ENCODE peak calls at places on chromosomes 4 and X, in five cellular contexts. One of them, this sample, is unnamed.

GRCh38 chrX:1391707-1392375 is at the start of gene SLC25A6:
- DNase-seq in adipocyte: peak
- DNase-seq in HFFc6: peak
- DNase-seq in brain microvascular endothelial cell: peak
- DNase-seq in RPMI7951: peak
- DNase-seq in this sample: peak

GRCh38 chr4:132218406-132218805 is 930.7 kb upstream of the PCDH10 start:
- DNase-seq in adipocyte: no peak
- DNase-seq in HFFc6: no peak
- DNase-seq in brain microvascular endothelial cell: no peak
- DNase-seq in RPMI7951: no peak
- DNase-seq in this sample: no peak

GRCh38 chrX:149145845-149146285 is 359.2 kb downstream of the IDS start:
- DNase-seq in adipocyte: no peak
- DNase-seq in HFFc6: no peak
- DNase-seq in brain microvascular endothelial cell: no peak
- DNase-seq in RPMI7951: peak
- DNase-seq in this sample: no peak

GRCh38 chrX:143304518-143304917 is 212.8 kb downstream of the SPANXN3 start:
- DNase-seq in adipocyte: no peak
- DNase-seq in HFFc6: no peak
- DNase-seq in brain microvascular endothelial cell: no peak
- DNase-seq in RPMI7951: no peak
- DNase-seq in this sample: no peak

GRCh38 chrX:39874202-39874816 is 223.4 kb downstream of the BCOR start:
- DNase-seq in adipocyte: no peak
- DNase-seq in HFFc6: peak
- DNase-seq in brain microvascular endothelial cell: no peak
- DNase-seq in RPMI7951: peak
- DNase-seq in this sample: no peak

GRCh38 chr4:7540654-7541413 is 106.1 kb upstream of the PSAPL1 start:
- DNase-seq in adipocyte: no peak
- DNase-seq in HFFc6: no peak
- DNase-seq in brain microvascular endothelial cell: no peak
- DNase-seq in RPMI7951: peak
- DNase-seq in this sample: no peak

GRCh38 chr4:187493661-187494060 is 501.9 kb upstream of the ZFP42 start:
- DNase-seq in adipocyte: no peak
- DNase-seq in HFFc6: peak
- DNase-seq in brain microvascular endothelial cell: no peak
- DNase-seq in RPMI7951: peak
- DNase-seq in this sample: no peak

GRCh38 chr4:113858924-113859323 is 97.4 kb upstream of the CAMK2D start:
- DNase-seq in adipocyte: no peak
- DNase-seq in HFFc6: no peak
- DNase-seq in brain microvascular endothelial cell: no peak
- DNase-seq in RPMI7951: no peak
- DNase-seq in this sample: no peak

GRCh38 chrX:19625612-19626011 is 110.3 kb upstream of the MAP3K15 start:
- DNase-seq in adipocyte: no peak
- DNase-seq in HFFc6: no peak
- DNase-seq in brain microvascular endothelial cell: no peak
- DNase-seq in RPMI7951: peak
- DNase-seq in this sample: no peak

GRCh38 chr4:186240848-186241491 is 13.7 kb downstream of the KLKB1 start:
- DNase-seq in adipocyte: no peak
- DNase-seq in HFFc6: no peak
- DNase-seq in brain microvascular endothelial cell: no peak
- DNase-seq in RPMI7951: no peak
- DNase-seq in this sample: no peak

GRCh38 chr4:9942921-9943600 is 78.2 kb downstream of the SLC2A9 start:
- DNase-seq in adipocyte: no peak
- DNase-seq in HFFc6: no peak
- DNase-seq in brain microvascular endothelial cell: no peak
- DNase-seq in RPMI7951: no peak
- DNase-seq in this sample: no peak

GRCh38 chrX:111759676-111760075 is 78.7 kb downstream of the ALG13 start:
- DNase-seq in adipocyte: no peak
- DNase-seq in HFFc6: no peak
- DNase-seq in brain microvascular endothelial cell: no peak
- DNase-seq in RPMI7951: no peak
- DNase-seq in this sample: no peak

GRCh38 chrX:112851161-112851779 is 10.6 kb upstream of the AMOT start:
- DNase-seq in adipocyte: no peak
- DNase-seq in HFFc6: no peak
- DNase-seq in brain microvascular endothelial cell: no peak
- DNase-seq in RPMI7951: peak
- DNase-seq in this sample: peak

GRCh38 chr4:186554485-186554884 is 882 bp downstream of the MTNR1A start:
- DNase-seq in adipocyte: peak
- DNase-seq in HFFc6: peak
- DNase-seq in brain microvascular endothelial cell: peak
- DNase-seq in RPMI7951: no peak
- DNase-seq in this sample: peak

GRCh38 chr4:148445071-148445902 is 3.1 kb upstream of the NR3C2 start:
- DNase-seq in adipocyte: peak
- DNase-seq in HFFc6: no peak
- DNase-seq in brain microvascular endothelial cell: no peak
- DNase-seq in RPMI7951: no peak
- DNase-seq in this sample: peak

GRCh38 chr4:82215800-82216199 is 158.0 kb downstream of the HNRNPD start:
- DNase-seq in adipocyte: no peak
- DNase-seq in HFFc6: no peak
- DNase-seq in brain microvascular endothelial cell: no peak
- DNase-seq in RPMI7951: no peak
- DNase-seq in this sample: no peak

GRCh38 chr4:11847161-11847560 is 418.5 kb upstream of the HS3ST1 start:
- DNase-seq in adipocyte: no peak
- DNase-seq in HFFc6: no peak
- DNase-seq in brain microvascular endothelial cell: no peak
- DNase-seq in RPMI7951: no peak
- DNase-seq in this sample: no peak

GRCh38 chrX:926991-927390 is 285.5 kb downstream of the CRLF2 start:
- DNase-seq in adipocyte: no peak
- DNase-seq in HFFc6: no peak
- DNase-seq in brain microvascular endothelial cell: no peak
- DNase-seq in RPMI7951: no peak
- DNase-seq in this sample: no peak

GRCh38 chr4:81237791-81238190 is 22.8 kb upstream of the PRKG2 start:
- DNase-seq in adipocyte: no peak
- DNase-seq in HFFc6: no peak
- DNase-seq in brain microvascular endothelial cell: no peak
- DNase-seq in RPMI7951: no peak
- DNase-seq in this sample: no peak

GRCh38 chrX:54473993-54474859 is 21.8 kb downstream of the FGD1 start:
- DNase-seq in adipocyte: no peak
- DNase-seq in HFFc6: no peak
- DNase-seq in brain microvascular endothelial cell: no peak
- DNase-seq in RPMI7951: no peak
- DNase-seq in this sample: no peak

GRCh38 chrX:77668391-77669237 is 117.4 kb downstream of the ATRX start:
- DNase-seq in adipocyte: peak
- DNase-seq in HFFc6: peak
- DNase-seq in brain microvascular endothelial cell: peak
- DNase-seq in RPMI7951: peak
- DNase-seq in this sample: no peak

GRCh38 chr4:185779520-185779919 is 32.5 kb downstream of the SORBS2 start:
- DNase-seq in adipocyte: no peak
- DNase-seq in HFFc6: no peak
- DNase-seq in brain microvascular endothelial cell: peak
- DNase-seq in RPMI7951: no peak
- DNase-seq in this sample: no peak

GRCh38 chrX:46628406-46629371 is 55.1 kb downstream of the CHST7 start:
- DNase-seq in adipocyte: peak
- DNase-seq in HFFc6: peak
- DNase-seq in brain microvascular endothelial cell: peak
- DNase-seq in RPMI7951: peak
- DNase-seq in this sample: peak

GRCh38 chrX:108664701-108665100 is 71.7 kb downstream of the IRS4 start:
- DNase-seq in adipocyte: no peak
- DNase-seq in HFFc6: no peak
- DNase-seq in brain microvascular endothelial cell: no peak
- DNase-seq in RPMI7951: no peak
- DNase-seq in this sample: no peak

GRCh38 chr4:56531149-56531770 is 25.7 kb downstream of the ARL9 start:
- DNase-seq in adipocyte: no peak
- DNase-seq in HFFc6: no peak
- DNase-seq in brain microvascular endothelial cell: no peak
- DNase-seq in RPMI7951: no peak
- DNase-seq in this sample: no peak

GRCh38 chr4:1711906-1712215 is 258 bp downstream of the SLBP start:
- DNase-seq in adipocyte: no peak
- DNase-seq in HFFc6: no peak
- DNase-seq in brain microvascular endothelial cell: no peak
- DNase-seq in RPMI7951: no peak
- DNase-seq in this sample: no peak

GRCh38 chr4:38837849-38838248 is 18.8 kb downstream of the TLR6 start:
- DNase-seq in adipocyte: peak
- DNase-seq in HFFc6: peak
- DNase-seq in brain microvascular endothelial cell: no peak
- DNase-seq in RPMI7951: peak
- DNase-seq in this sample: no peak

GRCh38 chr4:156771171-156771837 is 200.3 kb downstream of the PDGFC start:
- DNase-seq in adipocyte: peak
- DNase-seq in HFFc6: peak
- DNase-seq in brain microvascular endothelial cell: peak
- DNase-seq in RPMI7951: peak
- DNase-seq in this sample: peak

GRCh38 chr4:27684501-27685077 is 823.9 kb downstream of the STIM2 start:
- DNase-seq in adipocyte: peak
- DNase-seq in HFFc6: peak
- DNase-seq in brain microvascular endothelial cell: peak
- DNase-seq in RPMI7951: peak
- DNase-seq in this sample: peak

GRCh38 chrX:153641575-153642312 is 5.3 kb upstream of the DUSP9 start:
- DNase-seq in adipocyte: no peak
- DNase-seq in HFFc6: no peak
- DNase-seq in brain microvascular endothelial cell: no peak
- DNase-seq in RPMI7951: no peak
- DNase-seq in this sample: no peak

GRCh38 chr4:57147335-57148060 is 37.3 kb upstream of the IGFBP7 start:
- DNase-seq in adipocyte: peak
- DNase-seq in HFFc6: peak
- DNase-seq in brain microvascular endothelial cell: peak
- DNase-seq in RPMI7951: peak
- DNase-seq in this sample: no peak

GRCh38 chr4:82467442-82467841 is 37.1 kb downstream of the ENOPH1 start:
- DNase-seq in adipocyte: no peak
- DNase-seq in HFFc6: no peak
- DNase-seq in brain microvascular endothelial cell: no peak
- DNase-seq in RPMI7951: no peak
- DNase-seq in this sample: no peak

GRCh38 chr4:7646384-7647061 is 211.8 kb upstream of the PSAPL1 start:
- DNase-seq in adipocyte: peak
- DNase-seq in HFFc6: no peak
- DNase-seq in brain microvascular endothelial cell: no peak
- DNase-seq in RPMI7951: no peak
- DNase-seq in this sample: no peak